ENCODE peak calls at places on chromosomes 1 and 21, in seven cellular contexts. One of them, this sample, is unnamed.

GRCh38 chr1:37157634-37158033 is 123.3 kb upstream of the GRIK3 start:
- DNase-seq in ascending aorta: no peak
- DNase-seq in left ventricle myocardium inferior: no peak
- DNase-seq in AG10803: no peak
- DNase-seq in K562: no peak
- DNase-seq in fibroblast of pulmonary artery: no peak
- DNase-seq in HL-60: no peak
- DNase-seq in this sample: no peak

GRCh38 chr1:238201992-238202391 is 311.3 kb upstream of the ZP4 start:
- DNase-seq in ascending aorta: no peak
- DNase-seq in AG10803: no peak
- DNase-seq in left ventricle myocardium inferior: no peak
- DNase-seq in K562: no peak
- DNase-seq in fibroblast of pulmonary artery: no peak
- DNase-seq in HL-60: no peak
- DNase-seq in this sample: no peak

GRCh38 chr1:116740296-116740695 is 13.9 kb upstream of the CD2 start:
- DNase-seq in K562: no peak
- DNase-seq in fibroblast of pulmonary artery: no peak
- DNase-seq in ascending aorta: no peak
- DNase-seq in left ventricle myocardium inferior: no peak
- DNase-seq in AG10803: no peak
- DNase-seq in HL-60: no peak
- DNase-seq in this sample: no peak

GRCh38 chr1:69569983-69570755 is 2.4 kb downstream of the LRRC7 start:
- DNase-seq in ascending aorta: no peak
- DNase-seq in K562: no peak
- DNase-seq in HL-60: no peak
- DNase-seq in AG10803: no peak
- DNase-seq in left ventricle myocardium inferior: no peak
- DNase-seq in fibroblast of pulmonary artery: peak; percentile 29
- DNase-seq in this sample: no peak

GRCh38 chr1:113874017-113874879 is 2.7 kb upstream of the PTPN22 start:
- DNase-seq in K562: peak; percentile 60
- DNase-seq in AG10803: peak; percentile 11
- DNase-seq in left ventricle myocardium inferior: no peak
- DNase-seq in HL-60: peak; percentile 63
- DNase-seq in fibroblast of pulmonary artery: peak; percentile 59
- DNase-seq in ascending aorta: no peak
- DNase-seq in this sample: peak; percentile 76

GRCh38 chr1:236836157-236836556 is 41.1 kb downstream of the MTR start:
- DNase-seq in ascending aorta: no peak
- DNase-seq in AG10803: no peak
- DNase-seq in left ventricle myocardium inferior: no peak
- DNase-seq in K562: no peak
- DNase-seq in HL-60: peak; percentile 35
- DNase-seq in fibroblast of pulmonary artery: no peak
- DNase-seq in this sample: no peak

GRCh38 chr1:38929476-38929875 is 12.2 kb downstream of the RHBDL2 start:
- DNase-seq in left ventricle myocardium inferior: no peak
- DNase-seq in fibroblast of pulmonary artery: no peak
- DNase-seq in AG10803: no peak
- DNase-seq in K562: no peak
- DNase-seq in ascending aorta: no peak
- DNase-seq in HL-60: no peak
- DNase-seq in this sample: peak; percentile 11

GRCh38 chr1:52323731-52324130 is 42.3 kb downstream of the CC2D1B start:
- DNase-seq in AG10803: no peak
- DNase-seq in HL-60: no peak
- DNase-seq in fibroblast of pulmonary artery: no peak
- DNase-seq in left ventricle myocardium inferior: no peak
- DNase-seq in ascending aorta: no peak
- DNase-seq in K562: no peak
- DNase-seq in this sample: no peak

GRCh38 chr1:40818264-40818961 is 34.8 kb downstream of the KCNQ4 start:
- DNase-seq in K562: peak; percentile 82
- DNase-seq in AG10803: peak; percentile 4
- DNase-seq in left ventricle myocardium inferior: peak; percentile 59
- DNase-seq in HL-60: no peak
- DNase-seq in fibroblast of pulmonary artery: no peak
- DNase-seq in ascending aorta: no peak
- DNase-seq in this sample: peak; percentile 87

GRCh38 chr1:52659356-52659755 is 26.4 kb downstream of the SHISAL2A start:
- DNase-seq in fibroblast of pulmonary artery: no peak
- DNase-seq in K562: no peak
- DNase-seq in AG10803: no peak
- DNase-seq in ascending aorta: no peak
- DNase-seq in left ventricle myocardium inferior: no peak
- DNase-seq in HL-60: no peak
- DNase-seq in this sample: peak; percentile 52

GRCh38 chr1:177106614-177107365 is 57.7 kb downstream of the ASTN1 start:
- DNase-seq in K562: no peak
- DNase-seq in AG10803: no peak
- DNase-seq in left ventricle myocardium inferior: no peak
- DNase-seq in ascending aorta: no peak
- DNase-seq in fibroblast of pulmonary artery: no peak
- DNase-seq in HL-60: no peak
- DNase-seq in this sample: no peak

GRCh38 chr1:203026666-203027663 is 674 bp downstream of the PPFIA4 start:
- DNase-seq in fibroblast of pulmonary artery: no peak
- DNase-seq in K562: no peak
- DNase-seq in HL-60: no peak
- DNase-seq in ascending aorta: no peak
- DNase-seq in AG10803: no peak
- DNase-seq in left ventricle myocardium inferior: no peak
- DNase-seq in this sample: no peak

GRCh38 chr1:162070094-162070748 is 730 bp downstream of the NOS1AP start:
- DNase-seq in fibroblast of pulmonary artery: no peak
- DNase-seq in ascending aorta: no peak
- DNase-seq in HL-60: no peak
- DNase-seq in K562: no peak
- DNase-seq in AG10803: no peak
- DNase-seq in left ventricle myocardium inferior: peak; percentile 18
- DNase-seq in this sample: no peak

GRCh38 chr21:28230559-28230958 is 762.1 kb downstream of the LTN1 start:
- DNase-seq in HL-60: no peak
- DNase-seq in ascending aorta: no peak
- DNase-seq in AG10803: peak; percentile 30
- DNase-seq in fibroblast of pulmonary artery: peak; percentile 62
- DNase-seq in K562: no peak
- DNase-seq in left ventricle myocardium inferior: no peak
- DNase-seq in this sample: no peak

GRCh38 chr1:79109445-79109844 is 102.9 kb upstream of the ADGRL4 start:
- DNase-seq in left ventricle myocardium inferior: no peak
- DNase-seq in fibroblast of pulmonary artery: no peak
- DNase-seq in K562: no peak
- DNase-seq in AG10803: no peak
- DNase-seq in HL-60: no peak
- DNase-seq in ascending aorta: no peak
- DNase-seq in this sample: no peak

GRCh38 chr1:49045371-49045770 is 268.7 kb upstream of the BEND5 start:
- DNase-seq in left ventricle myocardium inferior: no peak
- DNase-seq in ascending aorta: no peak
- DNase-seq in K562: no peak
- DNase-seq in AG10803: no peak
- DNase-seq in fibroblast of pulmonary artery: no peak
- DNase-seq in HL-60: no peak
- DNase-seq in this sample: no peak

GRCh38 chr1:22676916-22677601 is 24.0 kb downstream of the C1QB start:
- DNase-seq in AG10803: no peak
- DNase-seq in ascending aorta: no peak
- DNase-seq in left ventricle myocardium inferior: no peak
- DNase-seq in K562: no peak
- DNase-seq in fibroblast of pulmonary artery: no peak
- DNase-seq in HL-60: no peak
- DNase-seq in this sample: no peak

GRCh38 chr21:28899744-28900143 is 92.9 kb downstream of the LTN1 start:
- DNase-seq in ascending aorta: no peak
- DNase-seq in HL-60: no peak
- DNase-seq in fibroblast of pulmonary artery: peak; percentile 66
- DNase-seq in left ventricle myocardium inferior: no peak
- DNase-seq in K562: no peak
- DNase-seq in AG10803: peak; percentile 71
- DNase-seq in this sample: no peak

GRCh38 chr1:170659404-170660035 is 4.4 kb upstream of the PRRX1 start:
- DNase-seq in AG10803: peak; percentile 83
- DNase-seq in HL-60: no peak
- DNase-seq in K562: no peak
- DNase-seq in ascending aorta: no peak
- DNase-seq in fibroblast of pulmonary artery: no peak
- DNase-seq in left ventricle myocardium inferior: no peak
- DNase-seq in this sample: no peak

DNA sequence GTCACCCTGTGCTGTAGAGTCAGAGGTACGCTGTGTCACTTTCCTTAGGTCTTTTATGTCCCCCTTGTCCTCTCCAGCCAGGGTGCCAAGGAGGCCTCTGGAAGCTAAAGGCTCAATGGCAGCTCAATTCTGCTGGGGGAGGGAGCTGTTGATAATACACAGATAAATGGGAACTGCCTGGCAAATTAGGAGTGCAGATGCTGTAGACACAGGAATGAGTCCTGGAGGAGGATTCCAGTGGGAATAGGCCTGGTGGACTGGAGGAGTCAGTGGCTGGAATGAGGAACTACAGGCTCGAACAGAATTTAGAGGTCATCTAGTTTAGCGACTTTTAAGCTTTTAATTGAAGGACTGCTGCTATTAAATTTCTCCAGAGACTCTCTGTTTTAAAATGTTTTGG is 9.2 kb upstream of the IL19 start:
- DNase-seq in HL-60: no peak
- DNase-seq in AG10803: peak; percentile 18
- DNase-seq in ascending aorta: no peak
- DNase-seq in left ventricle myocardium inferior: no peak
- DNase-seq in K562: no peak
- DNase-seq in fibroblast of pulmonary artery: peak; percentile 37
- DNase-seq in this sample: no peak
- TF ChIP-seq CTCF in HL-60: no peak
- TF ChIP-seq CTCF in AG10803: peak; percentile 46
- TF ChIP-seq CTCF in ascending aorta: no peak
- TF ChIP-seq CTCF in left ventricle myocardium inferior: peak; percentile 27
- TF ChIP-seq CTCF in K562: no peak
- TF ChIP-seq CTCF in fibroblast of pulmonary artery: peak; percentile 47
- TF ChIP-seq CTCF in this sample: no peak

GRCh38 chr1:224544711-224545110 is 71.4 kb upstream of the CNIH3 start:
- DNase-seq in fibroblast of pulmonary artery: no peak
- DNase-seq in ascending aorta: no peak
- DNase-seq in AG10803: peak; percentile 16
- DNase-seq in left ventricle myocardium inferior: no peak
- DNase-seq in HL-60: no peak
- DNase-seq in K562: no peak
- DNase-seq in this sample: no peak

GRCh38 chr1:224543453-224543852 is 72.7 kb upstream of the CNIH3 start:
- DNase-seq in fibroblast of pulmonary artery: no peak
- DNase-seq in left ventricle myocardium inferior: no peak
- DNase-seq in AG10803: peak; percentile 61
- DNase-seq in HL-60: no peak
- DNase-seq in ascending aorta: no peak
- DNase-seq in K562: no peak
- DNase-seq in this sample: no peak

GRCh38 chr1:224541901-224542610 is 74.1 kb upstream of the CNIH3 start:
- DNase-seq in K562: no peak
- DNase-seq in AG10803: peak; percentile 43
- DNase-seq in ascending aorta: no peak
- DNase-seq in left ventricle myocardium inferior: no peak
- DNase-seq in HL-60: no peak
- DNase-seq in fibroblast of pulmonary artery: peak; percentile 91
- DNase-seq in this sample: no peak

GRCh38 chr1:224542783-224543440 is 73.2 kb upstream of the CNIH3 start:
- DNase-seq in HL-60: peak; percentile 56
- DNase-seq in ascending aorta: no peak
- DNase-seq in AG10803: peak; percentile 96
- DNase-seq in K562: no peak
- DNase-seq in fibroblast of pulmonary artery: peak; percentile 94
- DNase-seq in left ventricle myocardium inferior: no peak
- DNase-seq in this sample: peak; percentile 7

GRCh38 chr1:224544276-224544675 is 71.8 kb upstream of the CNIH3 start:
- DNase-seq in fibroblast of pulmonary artery: no peak
- DNase-seq in ascending aorta: no peak
- DNase-seq in HL-60: no peak
- DNase-seq in K562: no peak
- DNase-seq in AG10803: peak; percentile 76
- DNase-seq in left ventricle myocardium inferior: no peak
- DNase-seq in this sample: no peak
- H3K4me3 ChIP-seq in fibroblast of pulmonary artery: no peak overlapping the region
- H3K4me3 ChIP-seq in ascending aorta: no peak overlapping the region
- H3K4me3 ChIP-seq in HL-60: no peak overlapping the region
- H3K4me3 ChIP-seq in K562: no peak overlapping the region
- H3K4me3 ChIP-seq in AG10803: no peak overlapping the region
- H3K4me3 ChIP-seq in left ventricle myocardium inferior: no peak overlapping the region
- H3K4me3 ChIP-seq in this sample: no peak overlapping the region

GRCh38 chr1:218156602-218157001 is 128.5 kb upstream of the RRP15 start:
- DNase-seq in fibroblast of pulmonary artery: no peak
- DNase-seq in HL-60: no peak
- DNase-seq in K562: no peak
- DNase-seq in left ventricle myocardium inferior: peak; percentile 21
- DNase-seq in ascending aorta: no peak
- DNase-seq in AG10803: no peak
- DNase-seq in this sample: no peak
- TF ChIP-seq CTCF in fibroblast of pulmonary artery: no peak
- TF ChIP-seq CTCF in HL-60: no peak
- TF ChIP-seq CTCF in K562: no peak
- TF ChIP-seq CTCF in left ventricle myocardium inferior: no peak
- TF ChIP-seq CTCF in ascending aorta: no peak
- TF ChIP-seq CTCF in AG10803: no peak
- TF ChIP-seq CTCF in this sample: no peak

GRCh38 chr1:204093421-204093717 is 20.5 kb downstream of the SOX13 start:
- DNase-seq in AG10803: no peak
- DNase-seq in K562: no peak
- DNase-seq in ascending aorta: no peak
- DNase-seq in left ventricle myocardium inferior: no peak
- DNase-seq in fibroblast of pulmonary artery: no peak
- DNase-seq in HL-60: no peak
- DNase-seq in this sample: no peak

GRCh38 chr1:204092632-204093420 is 19.9 kb downstream of the SOX13 start:
- DNase-seq in ascending aorta: no peak
- DNase-seq in K562: no peak
- DNase-seq in HL-60: no peak
- DNase-seq in left ventricle myocardium inferior: no peak
- DNase-seq in AG10803: no peak
- DNase-seq in fibroblast of pulmonary artery: no peak
- DNase-seq in this sample: no peak

GRCh38 chr1:204094262-204095247 is 21.6 kb downstream of the SOX13 start:
- DNase-seq in fibroblast of pulmonary artery: no peak
- DNase-seq in ascending aorta: no peak
- DNase-seq in AG10803: no peak
- DNase-seq in HL-60: no peak
- DNase-seq in K562: no peak
- DNase-seq in left ventricle myocardium inferior: peak; percentile 34
- DNase-seq in this sample: no peak

GRCh38 chr1:204095248-204095640 is 22.3 kb downstream of the SOX13 start:
- DNase-seq in K562: no peak
- DNase-seq in left ventricle myocardium inferior: no peak
- DNase-seq in fibroblast of pulmonary artery: no peak
- DNase-seq in ascending aorta: no peak
- DNase-seq in AG10803: no peak
- DNase-seq in HL-60: no peak
- DNase-seq in this sample: no peak

DNA sequence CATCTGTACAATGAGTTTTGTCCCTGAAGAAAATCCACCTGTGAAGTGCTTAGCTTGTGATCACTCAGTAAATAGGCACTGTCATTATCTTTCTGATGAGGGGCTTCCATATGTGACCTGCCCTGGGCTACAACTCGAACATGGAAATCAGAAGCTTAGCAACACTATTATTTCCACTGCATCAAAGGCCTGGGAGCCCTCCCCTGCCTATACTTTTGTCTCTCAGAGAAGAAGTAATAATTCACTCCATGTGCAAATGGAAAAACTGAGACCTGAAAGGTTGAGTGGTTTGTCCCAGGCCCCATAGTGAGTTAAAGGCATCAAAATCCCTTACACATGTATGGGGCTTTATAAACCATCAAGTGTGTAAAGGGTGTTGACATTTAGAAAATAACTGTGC is 20.8 kb downstream of the SOX13 start:
- DNase-seq in K562: no peak
- DNase-seq in fibroblast of pulmonary artery: no peak
- DNase-seq in left ventricle myocardium inferior: no peak
- DNase-seq in ascending aorta: no peak
- DNase-seq in AG10803: no peak
- DNase-seq in HL-60: no peak
- DNase-seq in this sample: no peak
- H3K4me3 ChIP-seq in K562: no peak overlapping the region
- H3K4me3 ChIP-seq in fibroblast of pulmonary artery: no peak overlapping the region
- H3K4me3 ChIP-seq in left ventricle myocardium inferior: no peak overlapping the region
- H3K4me3 ChIP-seq in ascending aorta: no peak overlapping the region
- H3K4me3 ChIP-seq in AG10803: no peak overlapping the region
- H3K4me3 ChIP-seq in HL-60: no peak overlapping the region
- H3K4me3 ChIP-seq in this sample: no peak overlapping the region

This sample was measured in GM12865.